ENCODE peak calls at places on chromosome 18, in four cellular contexts. K, O, R and X are unnamed samples.

GRCh38 chr18:34401775-34402174 is 177.1 kb upstream of the NOL4 start:
- DNase-seq in K (no peak), O (no peak), R (no peak), X (no peak)

GRCh38 chr18:50093366-50093765 is 101.6 kb downstream of the MYO5B start:
- DNase-seq in K (no peak), O (no peak), R (no peak), X (no peak)

GRCh38 chr18:55119434-55119833 is 160.2 kb upstream of the CCDC68 start:
- DNase-seq in K (no peak), O (no peak), R (no peak), X (no peak)

GRCh38 chr18:34528177-34528576 is 181.9 kb upstream of the DTNA start:
- DNase-seq in K (no peak), O (no peak), R (no peak), X (no peak)

GRCh38 chr18:55406374-55407045 is 181.5 kb downstream of the TCF4 start:
- DNase-seq in K (no peak), O (no peak), R (no peak), X (no peak)

GRCh38 chr18:2901405-2901989 is 54.7 kb downstream of the EMILIN2 start:
- DNase-seq in K (no peak), O (no peak), R (no peak), X (no peak)

GRCh38 chr18:72419914-72420313 is 124.2 kb downstream of the CBLN2 start:
- DNase-seq in K (no peak), O (no peak), R (no peak), X (no peak)

GRCh38 chr18:45212186-45213039 is 402.9 kb upstream of the SLC14A2 start:
- DNase-seq in K (peak), O (peak), R (peak), X (peak)

GRCh38 chr18:3319399-3319798 is 57.5 kb downstream of the MYL12B start:
- DNase-seq in K (no peak), O (no peak), R (no peak), X (peak)

GRCh38 chr18:77344777-77345507 is 95.3 kb downstream of the GALR1 start:
- DNase-seq in K (no peak), O (no peak), R (no peak), X (no peak)

GRCh38 chr18:62281684-62282083 is 43.4 kb upstream of the TNFRSF11A start:
- DNase-seq in K (no peak), O (no peak), R (no peak), X (no peak)